ENCODE peak calls at places on chromosomes 12 and 14, in five cellular contexts. L is nephron progenitor cell, D is retinal pigment epithelial cell, E is IMR-90, C is foreskin fibroblast. O is an unnamed sample.

GRCh38 chr14:100772607-100773165 is 46.0 kb downstream of the DLK1 start:
- DNase-seq in L (no peak), D (no peak), E (no peak), C (no peak), O (no peak)

GRCh38 chr12:98678236-98678945 is 33.3 kb downstream of the APAF1 start:
- DNase-seq in L (no peak), D (no peak), E (no peak), C (no peak), O (no peak)

GRCh38 chr14:72256055-72256454 is 323.8 kb downstream of the RGS6 start:
- DNase-seq in L (no peak), D (peak; percentile 58), E (no peak), C (no peak), O (no peak)

GRCh38 chr14:55930016-55930784 is 188.0 kb upstream of the PELI2 start:
- DNase-seq in L (no peak), D (no peak), E (no peak), C (no peak), O (no peak)

GRCh38 chr14:33657478-33657877 is 293.4 kb downstream of the EGLN3 start:
- DNase-seq in L (no peak), D (no peak), E (peak; percentile 4), C (peak; percentile 29), O (peak; percentile 29)

GRCh38 chr14:44736326-44736725 is 225.4 kb downstream of the KLHL28 start:
- DNase-seq in L (no peak), D (no peak), E (no peak), C (no peak), O (peak; percentile 48)

GRCh38 chr14:44945264-44945663 is 16.5 kb downstream of the KLHL28 start:
- DNase-seq in L (no peak), D (no peak), E (peak; percentile 88), C (peak; percentile 79), O (no peak)

GRCh38 chr14:53368714-53369191 is 215.6 kb upstream of the DDHD1 start:
- DNase-seq in L (no peak), D (no peak), E (peak; percentile 88), C (peak; percentile 83), O (no peak)

GRCh38 chr12:108798551-108799221 is 58.7 kb downstream of the SSH1 start:
- DNase-seq in L (no peak), D (no peak), E (peak; percentile 86), C (peak; percentile 67), O (peak; percentile 61)

GRCh38 chr12:70267550-70267949 is 24.3 kb downstream of the CNOT2 start:
- DNase-seq in L (no peak), D (no peak), E (peak; percentile 91), C (peak; percentile 23), O (no peak)

GRCh38 chr14:25055998-25056687 is 6.2 kb upstream of the STXBP6 start:
- DNase-seq in L (no peak), D (no peak), E (peak; percentile 74), C (peak; percentile 35), O (no peak)

GRCh38 chr14:88798161-88798560 is 5.4 kb upstream of the EML5 start:
- DNase-seq in L (no peak), D (no peak), E (no peak), C (no peak), O (no peak)

GRCh38 chr12:47360771-47361388 is 281.1 kb upstream of the AMIGO2 start:
- DNase-seq in L (no peak), D (no peak), E (no peak), C (no peak), O (peak; percentile 37)

GRCh38 chr14:93115920-93116675 is at the start of gene ITPK1:
- DNase-seq in L (peak; percentile 67), D (no peak), E (peak; percentile 41), C (peak; percentile 48), O (peak; percentile 74)

GRCh38 chr12:44078273-44078672 is 242.4 kb downstream of the TMEM117 start:
- DNase-seq in L (no peak), D (no peak), E (peak; percentile 4), C (no peak), O (no peak)

GRCh38 chr12:106021516-106021915 is 117.2 kb downstream of the NUAK1 start:
- DNase-seq in L (no peak), D (no peak), E (no peak), C (no peak), O (peak; percentile 5)

GRCh38 chr12:64097346-64098105 is 124.6 kb downstream of the KICS2 start:
- DNase-seq in L (no peak), D (no peak), E (peak; percentile 79), C (peak; percentile 36), O (no peak)

GRCh38 chr12:132640936-132641335 is 22.4 kb downstream of the P2RX2 start:
- DNase-seq in L (no peak), D (no peak), E (no peak), C (no peak), O (no peak)

GRCh38 chr12:61808856-61809255 is 451.3 kb upstream of the USP15 start:
- DNase-seq in L (no peak), D (no peak), E (no peak), C (no peak), O (no peak)

GRCh38 chr12:131112690-131113290 is 159.1 kb downstream of the ADGRD1 start:
- DNase-seq in L (no peak), D (no peak), E (no peak), C (no peak), O (no peak)

GRCh38 chr12:76010732-76011458 is 20.7 kb downstream of the PHLDA1 start:
- DNase-seq in L (no peak), D (no peak), E (peak; percentile 35), C (no peak), O (no peak)

GRCh38 chr14:31414190-31414833 is 6.0 kb downstream of the HEATR5A start:
- DNase-seq in L (no peak), D (no peak), E (peak; percentile 30), C (peak; percentile 9), O (peak; percentile 13)

GRCh38 chr14:101354726-101355125 is 206.6 kb upstream of the DIO3 start:
- DNase-seq in L (no peak), D (no peak), E (no peak), C (no peak), O (no peak)

GRCh38 chr12:131796411-131796736 is 31.8 kb upstream of the MMP17 start:
- DNase-seq in L (no peak), D (no peak), E (no peak), C (no peak), O (no peak)

GRCh38 chr12:56629459-56630179 is 507 bp downstream of the BAZ2A start:
- DNase-seq in L (peak; percentile 41), D (no peak), E (no peak), C (no peak), O (peak; percentile 42)

GRCh38 chr12:56632701-56633464 is 2.8 kb upstream of the BAZ2A start:
- DNase-seq in L (no peak), D (no peak), E (no peak), C (no peak), O (no peak)

GRCh38 chr12:56628671-56629458 is 1.3 kb downstream of the BAZ2A start:
- DNase-seq in L (peak; percentile 61), D (no peak), E (peak; percentile 74), C (peak; percentile 54), O (peak; percentile 37)

GRCh38 chr12:56631790-56632700 is 1.9 kb upstream of the BAZ2A start:
- DNase-seq in L (peak; percentile 79), D (no peak), E (peak; percentile 30), C (peak; percentile 50), O (peak; percentile 80)

DNA sequence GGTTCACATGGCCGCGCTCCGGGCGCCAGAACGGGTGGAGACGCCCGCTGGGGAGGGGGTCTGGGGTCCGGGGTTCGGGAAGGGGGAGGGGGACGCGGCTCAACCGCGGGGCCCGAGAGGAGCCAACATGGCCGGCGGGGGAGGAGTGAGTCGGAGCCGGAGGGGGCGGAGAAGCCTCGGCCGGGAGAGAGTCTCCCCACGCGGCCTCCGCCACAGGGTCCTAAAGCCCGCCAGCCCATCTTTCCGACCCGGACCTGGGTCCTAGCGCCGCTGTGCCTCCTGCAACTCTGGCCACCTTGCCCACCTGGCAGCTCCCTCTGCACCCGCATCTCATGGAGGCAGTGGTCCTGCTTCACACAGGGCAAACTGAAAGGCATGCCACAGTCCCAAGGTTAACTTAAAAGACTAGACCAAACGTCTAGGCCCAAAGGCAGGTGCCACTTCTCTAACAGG is at the start of gene BAZ2A:
- DNase-seq in L (peak; percentile 88), D (no peak), E (peak; percentile 72), C (peak; percentile 80), O (peak; percentile 92)
- TF ChIP-seq CTCF in L (no peak), D (no peak), E (no peak), C (no peak), O (no peak)

DNA sequence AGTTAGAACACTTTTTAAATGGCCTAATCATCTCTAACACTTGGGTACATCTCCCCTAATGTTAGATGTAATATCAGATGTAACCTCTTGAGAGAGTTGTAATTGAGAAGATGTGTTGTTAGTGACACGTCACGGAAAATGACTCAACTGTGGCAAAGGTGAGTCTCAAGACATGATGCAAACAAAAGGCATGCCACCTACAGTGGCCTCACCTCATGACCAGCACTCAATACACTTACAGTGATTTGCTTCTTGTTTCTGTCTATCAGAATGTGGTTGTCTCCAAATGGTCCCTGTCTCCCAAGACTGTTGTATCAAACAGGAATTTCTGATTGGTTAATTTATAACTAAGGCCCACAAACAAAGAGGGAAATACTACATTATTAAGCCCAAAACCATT is 91.2 kb downstream of the SLC25A21 start:
- DNase-seq in L (no peak), D (peak; percentile 22), E (peak; percentile 32), C (no peak), O (no peak)
- TF ChIP-seq CTCF in L (no peak), D (no peak), E (no peak), C (no peak), O (no peak)

DNA sequence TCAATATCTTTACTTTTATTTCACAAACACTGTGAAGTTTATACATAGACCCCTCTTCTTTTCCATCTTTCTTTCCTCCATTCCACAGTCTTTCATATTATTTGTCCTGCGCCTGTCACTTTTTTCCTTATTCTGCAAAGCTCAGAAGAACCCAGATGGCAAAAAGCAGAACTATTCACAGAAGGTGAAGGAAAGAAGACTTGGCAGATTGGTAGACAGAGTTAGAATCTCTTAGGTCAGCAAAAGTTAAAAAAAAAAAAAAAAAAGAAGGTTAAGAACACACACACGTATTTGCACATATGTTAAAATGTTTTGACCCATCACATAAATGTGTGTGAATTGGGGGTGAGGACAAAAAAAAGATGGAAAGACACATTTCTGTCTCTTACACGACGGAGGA is 50.3 kb upstream of the ABCC9 start:
- DNase-seq in L (no peak), D (no peak), E (no peak), C (no peak), O (no peak)
- TF ChIP-seq CTCF in L (no peak), D (no peak), E (no peak), C (no peak), O (no peak)

DNA sequence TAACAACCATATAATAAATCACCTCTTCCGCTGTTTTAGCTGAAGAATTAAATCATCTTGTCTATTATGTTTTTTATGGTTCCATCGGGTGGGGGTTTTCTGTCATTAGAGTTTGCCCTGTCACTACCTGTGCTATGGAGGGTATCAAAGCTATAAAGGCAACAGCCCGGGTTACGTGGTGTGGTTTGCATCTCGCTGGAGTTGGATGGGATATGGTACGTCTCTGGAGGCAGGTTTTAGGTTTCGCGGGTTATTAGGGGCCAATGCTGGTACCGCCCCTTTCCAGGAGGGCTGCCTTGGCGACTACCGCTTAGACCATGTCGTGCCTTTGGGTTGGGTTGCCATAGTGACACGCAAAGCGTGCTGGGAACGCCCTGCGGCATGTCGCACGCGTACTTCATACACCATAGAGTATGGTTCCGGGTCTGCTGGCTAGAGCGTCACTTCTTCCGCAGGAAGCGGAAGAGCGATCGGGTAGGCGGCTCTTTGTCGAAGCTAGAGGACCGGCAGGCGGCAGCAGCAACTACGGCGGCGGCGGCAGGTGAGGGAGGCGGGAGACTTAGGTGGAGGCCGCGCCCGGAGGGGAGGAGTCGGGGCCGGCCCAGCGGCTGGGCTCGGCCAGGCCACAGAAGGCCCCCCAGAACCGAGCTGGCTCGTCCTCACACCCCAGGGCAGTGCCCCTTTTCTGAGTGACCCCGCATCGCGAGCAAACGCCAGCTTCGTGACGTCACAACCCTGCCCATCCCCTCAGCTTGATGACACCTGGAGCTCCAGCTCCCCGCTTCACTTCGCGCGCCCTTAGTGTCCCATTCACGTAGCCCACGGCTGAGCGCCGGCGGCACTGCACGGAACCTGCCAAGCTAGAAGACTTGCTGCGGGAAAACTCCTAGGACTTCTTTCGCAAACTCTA is at the start of gene ZC3H10:
- DNase-seq in L (peak; percentile 94), D (peak; percentile 98), E (peak; percentile 100), C (peak; percentile 100), O (peak; percentile 99)
- TF ChIP-seq CTCF in L (peak; percentile 20), D (peak; percentile 49), E (peak; percentile 58), C (peak; percentile 62), O (peak; percentile 59)